ENCODE peak calls at places on chromosomes 6 and 20, in nine cellular contexts. Q is heart left ventricle; X is brain microvascular endothelial cell; L is lung; H is neural progenitor cell; E is CD8-positive, alpha-beta T cell; O is psoas muscle; N is sigmoid colon; V is tibial nerve. M is an unnamed sample.

GRCh38 chr6:52815167-52816092 is 11.8 kb upstream of the GSTA1 start:
- DNase-seq in Q (no peak), X (peak; percentile 52), L (peak; percentile 55), H (peak; percentile 61), E (peak; percentile 37), O (no peak), N (peak; percentile 65), V (peak; percentile 23), M (no peak)

GRCh38 chr6:83047065-83047754 is 18.4 kb downstream of the UBE3D start:
- DNase-seq in Q (no peak), X (no peak), L (no peak), H (peak; percentile 54), E (no peak), O (no peak), N (no peak), V (no peak), M (no peak)

GRCh38 chr20:8875586-8875985 is 193.3 kb upstream of the PLCB4 start:
- DNase-seq in Q (no peak), X (no peak), L (no peak), H (no peak), E (no peak), O (no peak), N (no peak), V (no peak), M (no peak)

GRCh38 chr6:137931849-137932465 is 64.9 kb downstream of the TNFAIP3 start:
- DNase-seq in Q (no peak), X (no peak), L (no peak), H (no peak), E (no peak), O (no peak), N (no peak), V (no peak), M (no peak)

GRCh38 chr6:169046483-169047192 is 207.0 kb downstream of the THBS2 start:
- DNase-seq in Q (no peak), X (peak; percentile 39), L (no peak), H (no peak), E (no peak), O (no peak), N (no peak), V (no peak), M (peak; percentile 35)

GRCh38 chr6:149869275-149869892 is 5.2 kb upstream of the LRP11 start:
- DNase-seq in Q (no peak), X (no peak), L (no peak), H (no peak), E (no peak), O (no peak), N (no peak), V (no peak), M (no peak)

GRCh38 chr20:17281478-17281877 is 54.6 kb downstream of the PCSK2 start:
- DNase-seq in Q (no peak), X (no peak), L (peak; percentile 46), H (peak; percentile 74), E (no peak), O (no peak), N (no peak), V (no peak), M (no peak)

GRCh38 chr6:5752282-5752681 is 254.4 kb downstream of the NRN1 start:
- DNase-seq in Q (no peak), X (peak; percentile 63), L (no peak), H (peak; percentile 76), E (no peak), O (no peak), N (no peak), V (no peak), M (peak; percentile 61)

GRCh38 chr6:113819169-113819830 is 37.8 kb upstream of the MARCKS start:
- DNase-seq in Q (no peak), X (no peak), L (no peak), H (no peak), E (no peak), O (no peak), N (no peak), V (no peak), M (no peak)

GRCh38 chr6:31888281-31889258 is 8.9 kb downstream of the EHMT2 start:
- DNase-seq in Q (no peak), X (no peak), L (no peak), H (peak; percentile 66), E (peak; percentile 65), O (no peak), N (no peak), V (no peak), M (no peak)

GRCh38 chr20:845967-846893 is 12.7 kb downstream of the FAM110A start:
- DNase-seq in Q (no peak), X (no peak), L (no peak), H (no peak), E (peak; percentile 11), O (no peak), N (no peak), V (no peak), M (no peak)

GRCh38 chr20:7866279-7866678 is 74.0 kb downstream of the HAO1 start:
- DNase-seq in Q (no peak), X (no peak), L (no peak), H (no peak), E (no peak), O (no peak), N (no peak), V (no peak), M (no peak)

GRCh38 chr6:166365221-166365620 is 17.5 kb downstream of the MPC1 start:
- DNase-seq in Q (peak; percentile 39), X (peak; percentile 58), L (no peak), H (peak; percentile 50), E (no peak), O (no peak), N (no peak), V (no peak), M (no peak)

GRCh38 chr20:61426361-61426760 is 174.3 kb downstream of the CDH4 start:
- DNase-seq in Q (no peak), X (no peak), L (no peak), H (no peak), E (no peak), O (no peak), N (no peak), V (no peak), M (no peak)

DNA sequence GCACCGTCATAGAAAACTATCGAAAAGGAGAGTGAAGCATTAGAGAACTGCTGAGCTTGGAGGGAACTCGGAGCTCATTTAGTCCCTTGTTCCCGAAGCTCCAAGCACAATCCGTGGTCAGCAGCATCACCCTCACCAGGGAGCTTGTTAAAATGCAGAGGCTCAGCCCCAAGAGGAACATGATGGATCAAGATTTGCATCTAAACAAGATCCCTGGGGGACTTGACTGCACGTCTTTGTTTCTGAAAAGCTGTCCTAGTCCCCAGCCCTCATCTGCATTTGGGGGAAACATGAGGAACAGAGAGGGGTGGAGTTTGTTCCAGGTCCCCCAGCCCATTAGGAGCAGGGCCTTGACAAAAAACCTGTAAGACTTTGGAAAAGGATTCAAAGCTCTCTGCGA is 4.1 kb upstream of the LBP start:
- DNase-seq in Q (no peak), X (no peak), L (no peak), H (peak; percentile 76), E (no peak), O (no peak), N (no peak), V (no peak), M (no peak)
- H3K27ac ChIP-seq in Q (no peak overlapping the region), X (no peak overlapping the region), L (no peak overlapping the region), H (peak overlapping the region; percentile 69), E (no peak overlapping the region), O (no peak overlapping the region), N (no peak overlapping the region), V (no peak overlapping the region), M (no peak overlapping the region)

DNA sequence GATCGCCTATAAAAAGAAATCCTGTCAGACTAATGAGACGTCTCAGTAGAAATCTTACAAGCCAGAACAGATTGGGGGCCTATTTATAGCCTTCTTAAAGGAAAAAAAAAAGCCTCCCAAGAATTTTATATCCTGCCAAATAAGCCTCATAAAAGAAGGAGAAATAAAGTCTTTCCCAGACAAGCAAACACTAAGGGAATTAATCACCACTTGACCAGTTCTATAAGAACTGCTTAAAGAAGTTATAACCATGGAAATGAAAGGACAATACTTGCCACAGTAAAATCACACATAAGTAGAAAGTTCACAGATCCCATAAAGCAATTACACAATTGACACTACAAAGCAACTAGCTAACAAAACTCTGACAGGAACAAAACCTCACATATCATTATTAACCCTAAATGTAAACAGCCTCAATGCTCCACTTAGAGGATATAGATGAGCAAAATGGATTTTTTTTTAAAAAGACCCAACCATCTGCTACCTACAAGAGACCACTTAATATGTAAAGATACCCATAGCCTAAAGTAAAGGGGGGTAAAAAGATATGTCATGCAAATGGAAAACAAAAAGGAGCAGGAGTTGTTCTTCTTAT is 13.4 kb downstream of the SLC22A16 start:
- DNase-seq in Q (no peak), X (no peak), L (no peak), H (no peak), E (no peak), O (no peak), N (no peak), V (no peak), M (no peak)
- H3K27ac ChIP-seq in Q (no peak overlapping the region), X (no peak overlapping the region), L (no peak overlapping the region), H (no peak overlapping the region), E (no peak overlapping the region), O (no peak overlapping the region), N (no peak overlapping the region), V (no peak overlapping the region), M (no peak overlapping the region)

DNA sequence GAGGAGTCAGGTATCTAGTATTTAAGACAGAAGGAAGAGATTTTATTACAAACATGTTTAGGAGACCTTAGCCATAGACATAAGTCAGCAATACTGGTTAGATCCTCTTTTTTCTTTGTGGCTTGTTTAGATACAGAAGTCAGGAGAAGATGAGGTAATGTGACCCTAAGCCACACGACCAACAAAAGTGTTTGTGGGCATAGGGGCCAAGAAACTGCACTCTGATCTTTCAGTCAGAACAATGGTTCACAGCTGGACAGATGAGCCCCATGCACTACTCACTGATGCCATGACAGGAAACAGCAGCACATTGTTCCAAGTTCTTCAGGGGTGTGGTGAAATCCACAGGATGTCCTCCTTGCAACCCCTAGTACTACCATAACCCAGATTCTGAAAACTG is 238.5 kb upstream of the RAB32 start:
- DNase-seq in Q (no peak), X (no peak), L (no peak), H (peak; percentile 17), E (no peak), O (no peak), N (no peak), V (no peak), M (no peak)
- H3K27ac ChIP-seq in Q (no peak overlapping the region), X (no peak overlapping the region), L (no peak overlapping the region), H (no peak overlapping the region), E (no peak overlapping the region), O (no peak overlapping the region), N (no peak overlapping the region), V (no peak overlapping the region), M (no peak overlapping the region)

DNA sequence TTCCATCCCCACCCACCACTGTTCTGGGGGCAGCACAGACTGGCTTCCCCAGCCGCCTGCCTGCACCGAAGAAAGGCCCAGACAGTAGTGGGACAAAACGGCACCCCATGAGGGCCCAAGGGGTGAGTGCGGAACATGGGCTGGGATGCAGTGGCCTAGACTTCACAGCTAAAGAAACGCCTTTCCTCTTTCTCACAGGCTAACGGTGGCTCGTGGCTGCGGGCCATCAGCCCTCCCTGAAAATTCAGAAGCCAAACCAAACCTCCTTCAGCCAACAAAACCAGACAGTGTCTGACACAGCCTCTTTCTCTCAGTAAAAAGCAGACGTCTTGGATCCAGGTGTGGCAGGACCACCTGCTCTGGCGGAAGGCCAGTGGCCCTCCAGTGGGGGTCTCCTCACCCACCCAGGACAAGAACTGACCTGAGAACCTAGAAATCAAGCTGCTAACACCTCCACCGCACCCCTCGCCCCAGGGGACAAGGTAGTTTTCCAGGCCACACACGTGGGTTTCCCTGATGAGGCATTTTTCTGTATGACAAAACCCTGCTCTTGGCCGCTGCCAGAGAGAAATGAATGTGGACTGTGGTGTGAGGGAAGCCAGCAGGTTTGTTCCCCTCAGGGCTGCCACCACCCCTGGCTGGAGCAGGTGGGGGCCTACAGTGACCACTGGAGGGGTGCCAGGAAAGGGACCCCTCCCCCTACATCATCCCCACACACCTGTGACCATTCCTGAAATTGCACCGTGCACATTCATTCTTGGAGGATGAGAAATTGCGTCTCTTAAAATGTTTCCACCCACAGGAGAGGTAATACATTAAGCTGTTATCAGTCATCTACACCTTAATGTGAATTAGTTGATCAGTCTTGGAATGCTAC is 76.9 kb upstream of the PIM1 start:
- DNase-seq in Q (peak; percentile 51), X (no peak), L (no peak), H (no peak), E (no peak), O (peak; percentile 58), N (no peak), V (no peak), M (no peak)
- H3K27ac ChIP-seq in Q (no peak overlapping the region), X (no peak overlapping the region), L (no peak overlapping the region), H (no peak overlapping the region), E (no peak overlapping the region), O (no peak overlapping the region), N (peak overlapping the region; percentile 25), V (no peak overlapping the region), M (no peak overlapping the region)

M was measured in gastrocnemius medialis.